ENCODE peak calls at places on chromosomes 11 and 22, in five cellular contexts. V is H1, M is K562, F is GM12878, S is A549. D is an unnamed sample.

GRCh38 chr11:1548221-1549070 is 23.6 kb downstream of the DUSP8 start:
- DNase-seq in V (no peak), M (peak), F (no peak), S (peak), D (no peak)

GRCh38 chr22:22552630-22553029 is 6.4 kb downstream of the PRAME start:
- DNase-seq in V (no peak), M (peak), F (no peak), S (peak), D (peak)

GRCh38 chr11:114762437-114762836 is 84.1 kb downstream of the NXPE2 start:
- DNase-seq in V (peak), M (peak), F (no peak), S (peak), D (peak)

GRCh38 chr22:21590809-21591641 is 23.5 kb downstream of the UBE2L3 start:
- DNase-seq in V (no peak), M (no peak), F (no peak), S (no peak), D (no peak)

GRCh38 chr11:27228232-27228631 is 134.8 kb downstream of the CCDC34 start:
- DNase-seq in V (no peak), M (no peak), F (no peak), S (no peak), D (no peak)

GRCh38 chr11:118933486-118933885 is 7.8 kb upstream of the BCL9L start:
- DNase-seq in V (no peak), M (no peak), F (no peak), S (no peak), D (no peak)

GRCh38 chr11:132035736-132036135 is 665.3 kb downstream of the NTM start:
- DNase-seq in V (no peak), M (no peak), F (no peak), S (no peak), D (no peak)

GRCh38 chr22:24697671-24698082 is 76.8 kb downstream of the PIWIL3 start:
- DNase-seq in V (no peak), M (no peak), F (no peak), S (no peak), D (no peak)

GRCh38 chr22:35766654-35767580 is 49.2 kb downstream of the APOL5 start:
- DNase-seq in V (no peak), M (no peak), F (no peak), S (no peak), D (no peak)

GRCh38 chr11:58629857-58630256 is 7.4 kb downstream of the CNTF start:
- DNase-seq in V (no peak), M (peak), F (no peak), S (peak), D (peak)

GRCh38 chr11:16191212-16191851 is 165.0 kb downstream of the SOX6 start:
- DNase-seq in V (no peak), M (no peak), F (no peak), S (peak), D (peak)

GRCh38 chr11:80477178-80477577 is 1036.3 kb upstream of the TENM4 start:
- DNase-seq in V (no peak), M (no peak), F (no peak), S (no peak), D (no peak)

GRCh38 chr11:38176812-38177322 is 1578.8 kb upstream of the RAG2 start:
- DNase-seq in V (no peak), M (no peak), F (no peak), S (no peak), D (no peak)

GRCh38 chr11:38169286-38169685 is 1571.2 kb upstream of the RAG2 start:
- DNase-seq in V (no peak), M (no peak), F (no peak), S (no peak), D (peak)

GRCh38 chr11:38173671-38174070 is 1575.6 kb upstream of the RAG2 start:
- DNase-seq in V (no peak), M (no peak), F (no peak), S (no peak), D (no peak)
- TF ChIP-seq KDM1A in V (no peak), M (no peak), F (no peak), S (no peak), D (no peak)

GRCh38 chr11:85590848-85591483 is 36.2 kb downstream of the DLG2 start:
- DNase-seq in V (no peak), M (no peak), F (no peak), S (peak), D (peak)

GRCh38 chr11:85596886-85597285 is 30.3 kb downstream of the DLG2 start:
- DNase-seq in V (no peak), M (no peak), F (no peak), S (no peak), D (no peak)

GRCh38 chr11:85599083-85599482 is 28.1 kb downstream of the DLG2 start:
- DNase-seq in V (no peak), M (no peak), F (no peak), S (no peak), D (no peak)

GRCh38 chr11:85595285-85595884 is 31.8 kb downstream of the DLG2 start:
- DNase-seq in V (no peak), M (peak), F (peak), S (peak), D (peak)
- TF ChIP-seq KDM1A in V (no peak), M (no peak), F (no peak), S (no peak), D (no peak)

GRCh38 chr11:8767466-8768142 is 85.0 kb downstream of the RPL27A start:
- DNase-seq in V (no peak), M (no peak), F (no peak), S (no peak), D (no peak)

GRCh38 chr11:8765294-8765693 is 82.7 kb downstream of the RPL27A start:
- DNase-seq in V (no peak), M (no peak), F (no peak), S (peak), D (peak)

GRCh38 chr11:8768625-8769333 is 86.2 kb downstream of the RPL27A start:
- DNase-seq in V (no peak), M (peak), F (no peak), S (peak), D (peak)

GRCh38 chr11:8766993-8767374 is 84.4 kb downstream of the RPL27A start:
- DNase-seq in V (no peak), M (no peak), F (no peak), S (no peak), D (no peak)

GRCh38 chr11:8766043-8766992 is 83.7 kb downstream of the RPL27A start:
- DNase-seq in V (no peak), M (no peak), F (no peak), S (no peak), D (no peak)
- TF ChIP-seq KDM1A in V (no peak), M (no peak), F (no peak), S (no peak), D (no peak)

GRCh38 chr11:45535033-45535432 is 130.4 kb downstream of the CHST1 start:
- DNase-seq in V (no peak), M (no peak), F (no peak), S (no peak), D (no peak)
- TF ChIP-seq KDM1A in V (peak), M (no peak), F (no peak), S (no peak), D (no peak)

DNA sequence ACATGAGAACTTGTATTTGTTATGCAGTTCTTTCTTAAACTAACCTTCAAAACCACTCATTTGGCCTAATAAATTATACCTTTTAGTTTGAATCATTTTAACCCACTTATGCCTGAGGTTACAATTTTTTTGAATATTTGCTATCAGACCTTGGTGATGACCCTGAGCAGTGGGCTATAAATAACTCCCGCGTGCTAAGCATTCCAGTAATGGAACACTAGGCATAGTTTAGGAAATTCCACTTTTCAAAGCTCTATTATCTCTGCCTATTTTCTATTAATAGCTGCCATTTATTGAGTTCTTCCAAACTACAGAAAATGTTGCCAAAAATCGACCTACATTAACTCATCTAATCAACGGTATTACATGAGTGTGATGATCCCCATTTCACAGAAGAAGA is 993.4 kb upstream of the FAT3 start:
- DNase-seq in V (no peak), M (no peak), F (no peak), S (no peak), D (no peak)
- TF ChIP-seq KDM1A in V (no peak), M (no peak), F (no peak), S (no peak), D (no peak)

GRCh38 chr11:93216511-93217121 is 18.8 kb upstream of the SLC36A4 start:
- DNase-seq in V (no peak), M (no peak), F (no peak), S (no peak), D (no peak)
- TF ChIP-seq KDM1A in V (no peak), M (no peak), F (no peak), S (no peak), D (no peak)

DNA sequence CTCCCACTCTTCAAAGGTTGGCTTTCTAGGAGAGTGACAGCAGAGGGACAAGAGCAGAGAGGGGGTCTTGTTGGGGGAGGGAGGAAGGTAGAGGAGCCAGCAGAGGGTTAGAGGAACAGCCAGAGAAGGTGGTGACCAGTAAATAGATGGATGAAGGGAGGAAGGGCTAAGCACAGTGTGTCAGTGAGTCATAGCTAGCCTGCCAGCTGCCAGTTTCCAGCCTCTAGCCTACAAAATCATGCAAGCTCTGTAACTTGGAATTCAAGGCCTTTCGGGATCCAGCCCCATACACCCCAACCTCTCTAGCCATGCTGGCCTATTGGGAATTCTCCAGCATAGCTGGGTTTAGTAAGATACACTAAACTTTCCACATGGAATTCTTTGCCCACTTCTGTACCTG is 147.4 kb upstream of the TEAD1 start:
- DNase-seq in V (no peak), M (no peak), F (no peak), S (no peak), D (no peak)
- TF ChIP-seq KDM1A in V (no peak), M (no peak), F (no peak), S (no peak), D (no peak)

GRCh38 chr11:121654506-121655480 is 202.0 kb upstream of the SORL1-AS1 start:
- DNase-seq in V (no peak), M (no peak), F (no peak), S (no peak), D (peak)
- TF ChIP-seq KDM1A in V (no peak), M (no peak), F (no peak), S (no peak), D (no peak)

GRCh38 chr11:70397336-70397982 is 870 bp upstream of the CTTN start:
- DNase-seq in V (no peak), M (no peak), F (no peak), S (peak), D (peak)

GRCh38 chr11:70400643-70401042 is 2.3 kb downstream of the CTTN start:
- DNase-seq in V (no peak), M (no peak), F (no peak), S (no peak), D (no peak)

GRCh38 chr11:70397983-70398833 is at the start of gene CTTN:
- DNase-seq in V (peak), M (peak), F (peak), S (peak), D (peak)

GRCh38 chr11:70399681-70400112 is 1.4 kb downstream of the CTTN start:
- DNase-seq in V (no peak), M (peak), F (no peak), S (peak), D (peak)

DNA sequence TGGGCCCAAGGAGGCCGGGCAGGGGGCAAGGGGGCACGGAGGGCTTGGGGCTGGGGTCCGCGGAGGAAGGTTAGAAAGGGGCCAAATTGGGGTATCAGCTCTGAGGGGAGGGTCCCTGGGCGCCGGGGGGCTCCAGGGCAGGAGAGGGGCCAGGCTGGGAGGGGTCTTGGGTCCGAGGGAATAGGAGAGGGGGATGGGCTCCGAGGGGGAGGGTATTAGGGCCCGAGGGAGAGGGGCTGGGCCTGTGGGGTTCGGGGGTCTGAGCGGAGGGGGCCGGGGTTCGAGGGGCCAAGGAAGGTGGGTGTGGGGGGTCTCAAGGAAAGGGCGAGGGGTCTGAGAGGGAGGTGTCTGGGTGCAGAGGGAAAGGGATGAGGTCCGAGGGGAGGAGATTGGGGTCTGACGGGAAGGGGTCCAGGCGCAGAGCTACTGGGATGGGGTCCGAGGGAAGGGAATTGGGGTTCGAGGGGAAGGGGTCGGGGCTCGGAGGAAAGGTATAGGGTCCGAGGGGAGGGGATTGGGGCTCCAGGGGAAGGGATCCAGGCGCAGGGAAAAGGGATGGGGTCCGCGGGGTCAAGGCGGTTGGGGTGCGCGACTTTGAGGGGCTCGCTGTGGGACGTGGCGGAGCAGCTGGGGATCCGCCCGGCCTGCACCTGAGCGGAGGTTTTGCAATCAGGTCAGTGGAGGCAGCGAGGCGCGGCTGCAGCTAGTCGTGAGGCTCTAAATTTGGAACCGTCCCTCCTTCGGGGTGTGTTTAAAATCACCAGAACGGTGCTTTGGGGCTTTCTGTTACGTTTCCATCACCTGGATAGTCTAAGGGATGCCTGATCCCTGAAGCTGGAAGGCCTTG is 728 bp downstream of the CTTN start:
- DNase-seq in V (no peak), M (peak), F (no peak), S (no peak), D (no peak)
- TF ChIP-seq KDM1A in V (no peak), M (no peak), F (no peak), S (no peak), D (no peak)

D was measured in HepG2.